ENCODE peak calls at places on chromosomes 13 and 19, in six cellular contexts. One of them, this sample, is unnamed.

GRCh38 chr13:21034602-21035190 is 26.7 kb downstream of the LATS2 start:
- DNase-seq in fibroblast of the aortic adventitia: peak
- DNase-seq in natural killer cell: no peak
- DNase-seq in neural crest cell: no peak
- DNase-seq in SK-N-SH: no peak
- DNase-seq in upper lobe of right lung: no peak
- DNase-seq in this sample: no peak

GRCh38 chr19:13629687-13630357 is 123.5 kb upstream of the CACNA1A start:
- DNase-seq in fibroblast of the aortic adventitia: peak
- DNase-seq in natural killer cell: no peak
- DNase-seq in neural crest cell: no peak
- DNase-seq in SK-N-SH: no peak
- DNase-seq in upper lobe of right lung: no peak
- DNase-seq in this sample: no peak

GRCh38 chr19:22783651-22784050 is 300 bp downstream of the ZNF99 start:
- DNase-seq in fibroblast of the aortic adventitia: no peak
- DNase-seq in natural killer cell: no peak
- DNase-seq in neural crest cell: no peak
- DNase-seq in SK-N-SH: no peak
- DNase-seq in upper lobe of right lung: no peak
- DNase-seq in this sample: no peak

GRCh38 chr13:41782086-41782485 is 178.8 kb downstream of the VWA8 start:
- DNase-seq in fibroblast of the aortic adventitia: no peak
- DNase-seq in natural killer cell: no peak
- DNase-seq in neural crest cell: no peak
- DNase-seq in SK-N-SH: no peak
- DNase-seq in upper lobe of right lung: no peak
- DNase-seq in this sample: no peak

GRCh38 chr19:28575816-28576215 is 637.1 kb downstream of the UQCRFS1 start:
- DNase-seq in fibroblast of the aortic adventitia: no peak
- DNase-seq in natural killer cell: no peak
- DNase-seq in neural crest cell: no peak
- DNase-seq in SK-N-SH: no peak
- DNase-seq in upper lobe of right lung: no peak
- DNase-seq in this sample: no peak

GRCh38 chr19:5434970-5435641 is 20.1 kb upstream of the ZNRF4 start:
- DNase-seq in fibroblast of the aortic adventitia: peak
- DNase-seq in natural killer cell: no peak
- DNase-seq in neural crest cell: no peak
- DNase-seq in SK-N-SH: no peak
- DNase-seq in upper lobe of right lung: no peak
- DNase-seq in this sample: peak

GRCh38 chr13:47216176-47216822 is 319.4 kb upstream of the HTR2A start:
- DNase-seq in fibroblast of the aortic adventitia: no peak
- DNase-seq in natural killer cell: no peak
- DNase-seq in neural crest cell: no peak
- DNase-seq in SK-N-SH: no peak
- DNase-seq in upper lobe of right lung: no peak
- DNase-seq in this sample: peak

GRCh38 chr19:33394723-33395560 is 21.4 kb downstream of the CEBPG start:
- DNase-seq in fibroblast of the aortic adventitia: no peak
- DNase-seq in natural killer cell: no peak
- DNase-seq in neural crest cell: no peak
- DNase-seq in SK-N-SH: peak
- DNase-seq in upper lobe of right lung: no peak
- DNase-seq in this sample: no peak

GRCh38 chr19:19081642-19082151 is 17.9 kb downstream of the SLC25A42 start:
- DNase-seq in fibroblast of the aortic adventitia: peak
- DNase-seq in natural killer cell: no peak
- DNase-seq in neural crest cell: no peak
- DNase-seq in SK-N-SH: no peak
- DNase-seq in upper lobe of right lung: no peak
- DNase-seq in this sample: no peak

GRCh38 chr19:3374369-3375112 is 8.2 kb downstream of the NFIC start:
- DNase-seq in fibroblast of the aortic adventitia: no peak
- DNase-seq in natural killer cell: no peak
- DNase-seq in neural crest cell: no peak
- DNase-seq in SK-N-SH: peak
- DNase-seq in upper lobe of right lung: peak
- DNase-seq in this sample: no peak

GRCh38 chr13:36736119-36736726 is 62.4 kb downstream of the SERTM1 start:
- DNase-seq in fibroblast of the aortic adventitia: peak
- DNase-seq in natural killer cell: no peak
- DNase-seq in neural crest cell: peak
- DNase-seq in SK-N-SH: peak
- DNase-seq in upper lobe of right lung: no peak
- DNase-seq in this sample: peak

GRCh38 chr13:98033277-98034247 is 80.1 kb downstream of the IPO5 start:
- DNase-seq in fibroblast of the aortic adventitia: peak
- DNase-seq in natural killer cell: no peak
- DNase-seq in neural crest cell: peak
- DNase-seq in SK-N-SH: peak
- DNase-seq in upper lobe of right lung: no peak
- DNase-seq in this sample: peak

GRCh38 chr19:38596057-38596981 is 21.4 kb downstream of the MAP4K1 start:
- DNase-seq in fibroblast of the aortic adventitia: no peak
- DNase-seq in natural killer cell: no peak
- DNase-seq in neural crest cell: peak
- DNase-seq in SK-N-SH: peak
- DNase-seq in upper lobe of right lung: peak
- DNase-seq in this sample: peak

GRCh38 chr13:114043421-114044053 is 69.7 kb upstream of the C13orf46 start:
- DNase-seq in fibroblast of the aortic adventitia: peak
- DNase-seq in natural killer cell: no peak
- DNase-seq in neural crest cell: no peak
- DNase-seq in SK-N-SH: peak
- DNase-seq in upper lobe of right lung: peak
- DNase-seq in this sample: peak

GRCh38 chr19:3099347-3100145 is 5.4 kb downstream of the GNA11 start:
- DNase-seq in fibroblast of the aortic adventitia: no peak
- DNase-seq in natural killer cell: no peak
- DNase-seq in neural crest cell: no peak
- DNase-seq in SK-N-SH: no peak
- DNase-seq in upper lobe of right lung: no peak
- DNase-seq in this sample: no peak

GRCh38 chr19:35739275-35740107 is 2.8 kb downstream of the IGFLR1 start:
- DNase-seq in fibroblast of the aortic adventitia: no peak
- DNase-seq in natural killer cell: no peak
- DNase-seq in neural crest cell: no peak
- DNase-seq in SK-N-SH: no peak
- DNase-seq in upper lobe of right lung: no peak
- DNase-seq in this sample: no peak

GRCh38 chr19:8648240-8648639 is 17.8 kb downstream of the NFILZ start:
- DNase-seq in fibroblast of the aortic adventitia: no peak
- DNase-seq in natural killer cell: no peak
- DNase-seq in neural crest cell: no peak
- DNase-seq in SK-N-SH: no peak
- DNase-seq in upper lobe of right lung: no peak
- DNase-seq in this sample: no peak

GRCh38 chr19:39705578-39706188 is 1.4 kb downstream of the LGALS14 start:
- DNase-seq in fibroblast of the aortic adventitia: no peak
- DNase-seq in natural killer cell: no peak
- DNase-seq in neural crest cell: no peak
- DNase-seq in SK-N-SH: no peak
- DNase-seq in upper lobe of right lung: no peak
- DNase-seq in this sample: no peak

GRCh38 chr13:33217256-33217655 is 68.3 kb downstream of the STARD13 start:
- DNase-seq in fibroblast of the aortic adventitia: no peak
- DNase-seq in natural killer cell: no peak
- DNase-seq in neural crest cell: no peak
- DNase-seq in SK-N-SH: no peak
- DNase-seq in upper lobe of right lung: no peak
- DNase-seq in this sample: no peak

GRCh38 chr13:36124236-36124822 is 6.9 kb downstream of the DCLK1 start:
- DNase-seq in fibroblast of the aortic adventitia: peak
- DNase-seq in natural killer cell: no peak
- DNase-seq in neural crest cell: no peak
- DNase-seq in SK-N-SH: no peak
- DNase-seq in upper lobe of right lung: no peak
- DNase-seq in this sample: no peak

GRCh38 chr13:102945324-102945815 is 99.5 kb downstream of the ERCC5 start:
- DNase-seq in fibroblast of the aortic adventitia: no peak
- DNase-seq in natural killer cell: no peak
- DNase-seq in neural crest cell: no peak
- DNase-seq in SK-N-SH: no peak
- DNase-seq in upper lobe of right lung: no peak
- DNase-seq in this sample: no peak

GRCh38 chr19:17611462-17612244 is 56.2 kb downstream of the COLGALT1 start:
- DNase-seq in fibroblast of the aortic adventitia: no peak
- DNase-seq in natural killer cell: no peak
- DNase-seq in neural crest cell: no peak
- DNase-seq in SK-N-SH: no peak
- DNase-seq in upper lobe of right lung: no peak
- DNase-seq in this sample: no peak

GRCh38 chr19:39828015-39828633 is 5.8 kb downstream of the DYRK1B start:
- DNase-seq in fibroblast of the aortic adventitia: no peak
- DNase-seq in natural killer cell: no peak
- DNase-seq in neural crest cell: no peak
- DNase-seq in SK-N-SH: no peak
- DNase-seq in upper lobe of right lung: no peak
- DNase-seq in this sample: no peak

GRCh38 chr19:42316223-42317211 is 3.4 kb downstream of the TMEM145 start:
- DNase-seq in fibroblast of the aortic adventitia: no peak
- DNase-seq in natural killer cell: no peak
- DNase-seq in neural crest cell: no peak
- DNase-seq in SK-N-SH: peak
- DNase-seq in upper lobe of right lung: peak
- DNase-seq in this sample: no peak

GRCh38 chr19:19207637-19208582 is 3.8 kb upstream of the NCAN start:
- DNase-seq in fibroblast of the aortic adventitia: no peak
- DNase-seq in natural killer cell: no peak
- DNase-seq in neural crest cell: no peak
- DNase-seq in SK-N-SH: no peak
- DNase-seq in upper lobe of right lung: no peak
- DNase-seq in this sample: no peak

GRCh38 chr19:53945441-53945840 is 17.3 kb upstream of the CACNG8 start:
- DNase-seq in fibroblast of the aortic adventitia: peak
- DNase-seq in natural killer cell: no peak
- DNase-seq in neural crest cell: no peak
- DNase-seq in SK-N-SH: peak
- DNase-seq in upper lobe of right lung: no peak
- DNase-seq in this sample: no peak

GRCh38 chr19:46648070-46648960 is 12.3 kb upstream of the GNG8 start:
- DNase-seq in fibroblast of the aortic adventitia: no peak
- DNase-seq in natural killer cell: no peak
- DNase-seq in neural crest cell: no peak
- DNase-seq in SK-N-SH: no peak
- DNase-seq in upper lobe of right lung: no peak
- DNase-seq in this sample: no peak

GRCh38 chr13:60679131-60679530 is 282.1 kb downstream of the TDRD3 start:
- DNase-seq in fibroblast of the aortic adventitia: no peak
- DNase-seq in natural killer cell: no peak
- DNase-seq in neural crest cell: no peak
- DNase-seq in SK-N-SH: no peak
- DNase-seq in upper lobe of right lung: no peak
- DNase-seq in this sample: no peak

GRCh38 chr13:98739023-98739422 is 13.4 kb downstream of the SLC15A1 start:
- DNase-seq in fibroblast of the aortic adventitia: no peak
- DNase-seq in natural killer cell: no peak
- DNase-seq in neural crest cell: no peak
- DNase-seq in SK-N-SH: no peak
- DNase-seq in upper lobe of right lung: no peak
- DNase-seq in this sample: no peak

GRCh38 chr13:65631078-65631477 is 1599.1 kb downstream of the PCDH9 start:
- DNase-seq in fibroblast of the aortic adventitia: peak
- DNase-seq in natural killer cell: no peak
- DNase-seq in neural crest cell: no peak
- DNase-seq in SK-N-SH: no peak
- DNase-seq in upper lobe of right lung: no peak
- DNase-seq in this sample: no peak

GRCh38 chr13:72716776-72717175 is 10.7 kb downstream of the MZT1 start:
- DNase-seq in fibroblast of the aortic adventitia: no peak
- DNase-seq in natural killer cell: no peak
- DNase-seq in neural crest cell: no peak
- DNase-seq in SK-N-SH: no peak
- DNase-seq in upper lobe of right lung: no peak
- DNase-seq in this sample: no peak

GRCh38 chr13:41565221-41565620 is 107.9 kb downstream of the RGCC start:
- DNase-seq in fibroblast of the aortic adventitia: peak
- DNase-seq in natural killer cell: no peak
- DNase-seq in neural crest cell: no peak
- DNase-seq in SK-N-SH: no peak
- DNase-seq in upper lobe of right lung: no peak
- DNase-seq in this sample: no peak

GRCh38 chr19:31890230-31890629 is 455.2 kb upstream of the ZNF507 start:
- DNase-seq in fibroblast of the aortic adventitia: no peak
- DNase-seq in natural killer cell: no peak
- DNase-seq in neural crest cell: no peak
- DNase-seq in SK-N-SH: no peak
- DNase-seq in upper lobe of right lung: no peak
- DNase-seq in this sample: no peak

GRCh38 chr19:15453091-15453498 is 3.3 kb upstream of the WIZ start:
- DNase-seq in fibroblast of the aortic adventitia: no peak
- DNase-seq in natural killer cell: no peak
- DNase-seq in neural crest cell: no peak
- DNase-seq in SK-N-SH: peak
- DNase-seq in upper lobe of right lung: no peak
- DNase-seq in this sample: no peak

GRCh38 chr13:39916330-39916729 is 260.9 kb downstream of the COG6 start:
- DNase-seq in fibroblast of the aortic adventitia: no peak
- DNase-seq in natural killer cell: no peak
- DNase-seq in neural crest cell: no peak
- DNase-seq in SK-N-SH: no peak
- DNase-seq in upper lobe of right lung: no peak
- DNase-seq in this sample: no peak

GRCh38 chr13:113002206-113002821 is 33.3 kb downstream of the MCF2L start:
- DNase-seq in fibroblast of the aortic adventitia: no peak
- DNase-seq in natural killer cell: no peak
- DNase-seq in neural crest cell: peak
- DNase-seq in SK-N-SH: peak
- DNase-seq in upper lobe of right lung: no peak
- DNase-seq in this sample: no peak
- TF ChIP-seq CTCF in fibroblast of the aortic adventitia: peak
- TF ChIP-seq CTCF in natural killer cell: no peak
- TF ChIP-seq CTCF in neural crest cell: peak
- TF ChIP-seq CTCF in SK-N-SH: peak
- TF ChIP-seq CTCF in upper lobe of right lung: peak
- TF ChIP-seq CTCF in this sample: peak

GRCh38 chr19:49469828-49470614 is 4.0 kb upstream of the FLT3LG start:
- DNase-seq in fibroblast of the aortic adventitia: no peak
- DNase-seq in natural killer cell: peak
- DNase-seq in neural crest cell: no peak
- DNase-seq in SK-N-SH: no peak
- DNase-seq in upper lobe of right lung: no peak
- DNase-seq in this sample: no peak
- TF ChIP-seq CTCF in fibroblast of the aortic adventitia: no peak
- TF ChIP-seq CTCF in natural killer cell: peak
- TF ChIP-seq CTCF in neural crest cell: no peak
- TF ChIP-seq CTCF in SK-N-SH: peak
- TF ChIP-seq CTCF in upper lobe of right lung: peak
- TF ChIP-seq CTCF in this sample: peak

GRCh38 chr13:25207291-25207690 is 35.2 kb upstream of the AMER2 start:
- DNase-seq in fibroblast of the aortic adventitia: no peak
- DNase-seq in natural killer cell: no peak
- DNase-seq in neural crest cell: no peak
- DNase-seq in SK-N-SH: no peak
- DNase-seq in upper lobe of right lung: no peak
- DNase-seq in this sample: no peak
- TF ChIP-seq CTCF in fibroblast of the aortic adventitia: no peak
- TF ChIP-seq CTCF in natural killer cell: no peak
- TF ChIP-seq CTCF in neural crest cell: no peak
- TF ChIP-seq CTCF in SK-N-SH: no peak
- TF ChIP-seq CTCF in upper lobe of right lung: no peak
- TF ChIP-seq CTCF in this sample: no peak

GRCh38 chr13:49517461-49517860 is 21.7 kb downstream of the PHF11 start:
- DNase-seq in fibroblast of the aortic adventitia: no peak
- DNase-seq in natural killer cell: no peak
- DNase-seq in neural crest cell: peak
- DNase-seq in SK-N-SH: no peak
- DNase-seq in upper lobe of right lung: no peak
- DNase-seq in this sample: no peak
- TF ChIP-seq CTCF in fibroblast of the aortic adventitia: peak
- TF ChIP-seq CTCF in natural killer cell: no peak
- TF ChIP-seq CTCF in neural crest cell: peak
- TF ChIP-seq CTCF in SK-N-SH: peak
- TF ChIP-seq CTCF in upper lobe of right lung: peak
- TF ChIP-seq CTCF in this sample: peak

This sample was measured in HFF-Myc.